ENCODE peak calls at places on chromosomes 7 and 10, in four cellular contexts. J is K562, Z is GM12878, N is H1. G is an unnamed sample.

GRCh38 chr10:132705173-132705572 is 80.8 kb downstream of the NKX6-2 start:
- DNase-seq in J (no peak), Z (no peak), N (no peak), G (no peak)

GRCh38 chr10:18313146-18313542 is 172.9 kb downstream of the CACNB2 start:
- DNase-seq in J (no peak), Z (no peak), N (no peak), G (no peak)

GRCh38 chr10:4720463-4720862 is 105.5 kb upstream of the AKR1E2 start:
- DNase-seq in Z (no peak), J (no peak), N (no peak), G (peak)

GRCh38 chr10:78964952-78965633 is 103.7 kb upstream of the ZMIZ1 start:
- DNase-seq in J (peak), N (peak), Z (no peak), G (peak)

GRCh38 chr7:78141533-78142281 is 343.1 kb downstream of the PHTF2 start:
- DNase-seq in Z (no peak), J (no peak), N (no peak), G (peak)

GRCh38 chr7:69260023-69260422 is 338.3 kb upstream of the AUTS2 start:
- DNase-seq in Z (no peak), J (no peak), N (no peak), G (no peak)

GRCh38 chr10:110093722-110094121 is 85.9 kb downstream of the ADD3 start:
- DNase-seq in J (no peak), Z (no peak), N (no peak), G (no peak)

GRCh38 chr7:47453093-47454056 is 128.5 kb downstream of the TNS3 start:
- DNase-seq in J (no peak), N (no peak), Z (no peak), G (peak)

GRCh38 chr7:114502454-114503254 is 88.0 kb downstream of the FOXP2 start:
- DNase-seq in J (no peak), N (no peak), Z (no peak), G (peak)

GRCh38 chr7:157278791-157279678 is 57.8 kb upstream of the DNAJB6 start:
- DNase-seq in J (peak), Z (no peak), N (no peak), G (no peak)

GRCh38 chr10:78867555-78867939 is 201.2 kb upstream of the ZMIZ1 start:
- DNase-seq in N (no peak), Z (no peak), J (no peak), G (no peak)

GRCh38 chr10:29635711-29636144 is 957 bp upstream of the SVIL start:
- DNase-seq in J (no peak), N (no peak), Z (peak), G (peak)

GRCh38 chr10:29636178-29636577 is 1.4 kb upstream of the SVIL start:
- DNase-seq in J (no peak), N (no peak), Z (peak), G (peak)

GRCh38 chr10:29637537-29637936 is 2.8 kb upstream of the SVIL start:
- DNase-seq in N (no peak), J (no peak), Z (no peak), G (no peak)

GRCh38 chr10:29634105-29634504 is 666 bp downstream of the SVIL start:
- DNase-seq in J (no peak), N (no peak), Z (no peak), G (no peak)

GRCh38 chr10:29634764-29635625 is at the start of gene SVIL:
- DNase-seq in N (no peak), J (no peak), Z (no peak), G (peak)
- TF ChIP-seq POLR2A in N (no peak), J (no peak), Z (no peak), G (no peak)

GRCh38 chr10:80408198-80409085 is at the start of gene PRXL2A:
- DNase-seq in Z (no peak), N (peak), J (peak), G (no peak)
- TF ChIP-seq CHD1 in Z (no peak), N (no peak), J (no peak), G (no peak)

GRCh38 chr10:112639291-112639690 is 192.3 kb downstream of the VTI1A start:
- DNase-seq in J (no peak), Z (no peak), N (no peak), G (peak)
- TF ChIP-seq POLR2A in J (no peak), Z (no peak), N (no peak), G (no peak)

GRCh38 chr10:7832060-7832459 is 13.8 kb downstream of the TAF3 start:
- DNase-seq in Z (no peak), J (no peak), N (no peak), G (no peak)
- TF ChIP-seq CHD1 in Z (no peak), J (no peak), N (no peak), G (no peak)